ENCODE peak calls at places on chromosomes 7 and 10, in nine cellular contexts. C, N, V, E, Z, G, J, Q and H are unnamed samples.

GRCh38 chr7:29194206-29194593 is 375 bp upstream of the CHN2 start:
- DNase-seq in C (peak; percentile 72), N (no peak), V (peak; percentile 10), E (peak; percentile 80), Z (no peak), G (peak; percentile 23), J (peak; percentile 22), Q (no peak), H (peak; percentile 56)

GRCh38 chr10:89371987-89372386 is 5.9 kb upstream of the IFIT1B start:
- DNase-seq in C (no peak), N (no peak), V (no peak), E (no peak), Z (no peak), G (no peak), J (no peak), Q (no peak), H (no peak)

GRCh38 chr7:46205478-46205877 is 284.4 kb upstream of the IGFBP3 start:
- DNase-seq in C (no peak), N (no peak), V (no peak), E (no peak), Z (peak; percentile 10), G (no peak), J (peak; percentile 25), Q (no peak), H (no peak)

GRCh38 chr7:19663816-19664531 is 44.9 kb downstream of the POLR1F start:
- DNase-seq in C (no peak), N (no peak), V (no peak), E (no peak), Z (peak; percentile 75), G (no peak), J (no peak), Q (no peak), H (no peak)

GRCh38 chr10:497898-498451 is 191.5 kb downstream of the DIP2C start:
- DNase-seq in C (no peak), N (no peak), V (no peak), E (peak; percentile 34), Z (no peak), G (no peak), J (no peak), Q (no peak), H (no peak)

GRCh38 chr7:24406053-24406561 is 122.1 kb downstream of the NPY start:
- DNase-seq in C (no peak), N (no peak), V (no peak), E (no peak), Z (no peak), G (no peak), J (no peak), Q (no peak), H (no peak)

GRCh38 chr10:129417882-129418281 is 49.2 kb upstream of the MGMT start:
- DNase-seq in C (no peak), N (no peak), V (peak; percentile 20), E (no peak), Z (no peak), G (no peak), J (no peak), Q (peak; percentile 34), H (no peak)

GRCh38 chr10:117539903-117540639 is 2.5 kb upstream of the EMX2 start:
- DNase-seq in C (peak; percentile 69), N (no peak), V (peak; percentile 46), E (no peak), Z (no peak), G (no peak), J (no peak), Q (no peak), H (no peak)

GRCh38 chr10:78575400-78575799 is 493.4 kb upstream of the ZMIZ1 start:
- DNase-seq in C (no peak), N (no peak), V (no peak), E (no peak), Z (no peak), G (no peak), J (no peak), Q (no peak), H (no peak)

GRCh38 chr7:50475340-50475739 is 25.2 kb upstream of the FIGNL1 start:
- DNase-seq in C (no peak), N (no peak), V (no peak), E (no peak), Z (no peak), G (no peak), J (no peak), Q (peak; percentile 79), H (no peak)

GRCh38 chr10:80700252-80700651 is 162.6 kb downstream of the SH2D4B start:
- DNase-seq in C (no peak), N (no peak), V (no peak), E (no peak), Z (no peak), G (no peak), J (no peak), Q (no peak), H (no peak)

GRCh38 chr7:79528421-79528820 is 75.0 kb upstream of the MAGI2 start:
- DNase-seq in C (no peak), N (no peak), V (no peak), E (no peak), Z (peak; percentile 53), G (no peak), J (no peak), Q (no peak), H (no peak)

GRCh38 chr10:938954-939678 is 7.6 kb upstream of the LARP4B start:
- DNase-seq in C (no peak), N (no peak), V (peak; percentile 23), E (no peak), Z (no peak), G (no peak), J (no peak), Q (no peak), H (no peak)

GRCh38 chr7:107593025-107593410 is 13.0 kb downstream of the BCAP29 start:
- DNase-seq in C (no peak), N (no peak), V (peak; percentile 25), E (no peak), Z (no peak), G (no peak), J (no peak), Q (no peak), H (no peak)

GRCh38 chr10:48604408-48605263 is at the start of gene ARHGAP22:
- DNase-seq in C (peak; percentile 62), N (peak; percentile 65), V (peak; percentile 86), E (peak; percentile 91), Z (peak; percentile 63), G (peak; percentile 30), J (peak; percentile 29), Q (peak; percentile 91), H (no peak)

GRCh38 chr7:116736927-116737715 is 65.1 kb downstream of the MET start:
- DNase-seq in C (no peak), N (no peak), V (peak; percentile 13), E (no peak), Z (no peak), G (no peak), J (no peak), Q (no peak), H (no peak)

DNA sequence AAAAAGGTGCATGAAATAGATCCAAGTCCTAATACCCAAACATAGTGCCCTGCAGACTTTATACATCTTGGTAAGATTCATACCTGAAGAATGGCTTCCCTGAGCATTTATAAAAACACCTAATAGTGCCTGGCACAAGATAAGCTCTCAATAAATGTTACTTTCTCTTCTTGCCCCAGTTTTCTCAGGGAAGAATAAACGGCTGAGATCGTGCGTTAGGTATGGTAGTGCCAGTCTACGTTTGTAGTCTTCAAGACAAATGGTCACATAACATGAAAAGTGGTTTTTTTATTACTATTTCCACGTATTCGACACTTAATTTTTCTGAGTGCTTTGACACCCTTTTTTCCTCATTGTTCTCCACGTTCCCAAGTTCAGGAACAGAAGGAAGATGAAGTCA is 14.4 kb downstream of the INSIG1 start:
- DNase-seq in C (no peak), N (no peak), V (no peak), E (no peak), Z (no peak), G (no peak), J (no peak), Q (no peak), H (no peak)
- H3K36me3 ChIP-seq in C (peaks cover 10% of the 10 kb centered on the region), N (peaks cover 40% of the 10 kb centered on the region), V (peaks cover 13% of the 10 kb centered on the region), E (peaks cover 3% of the 10 kb centered on the region), Z (peaks cover 30% of the 10 kb centered on the region), G (no peaks in the 10 kb centered on the region), J (peaks cover 25% of the 10 kb centered on the region), Q (peaks cover 4% of the 10 kb centered on the region), H (peaks cover 28% of the 10 kb centered on the region)

GRCh38 chr10:109187677-109188076 is 735.6 kb downstream of the XPNPEP1 start:
- DNase-seq in C (no peak), N (no peak), V (no peak), E (no peak), Z (no peak), G (no peak), J (no peak), Q (no peak), H (no peak)

GRCh38 chr10:109191823-109192222 is 731.5 kb downstream of the XPNPEP1 start:
- DNase-seq in C (no peak), N (no peak), V (no peak), E (no peak), Z (no peak), G (no peak), J (no peak), Q (no peak), H (no peak)

GRCh38 chr10:109191341-109191740 is 732.0 kb downstream of the XPNPEP1 start:
- DNase-seq in C (no peak), N (no peak), V (no peak), E (no peak), Z (no peak), G (no peak), J (no peak), Q (no peak), H (no peak)
- H3K9me3 ChIP-seq in C (no peaks in the 10 kb centered on the region), N (no peaks in the 10 kb centered on the region), V (no peaks in the 10 kb centered on the region), E (peaks cover 13% of the 10 kb centered on the region), Z (peaks cover 6% of the 10 kb centered on the region), G (no peaks in the 10 kb centered on the region), J (no peaks in the 10 kb centered on the region), Q (peaks cover 8% of the 10 kb centered on the region), H (no peaks in the 10 kb centered on the region)

DNA sequence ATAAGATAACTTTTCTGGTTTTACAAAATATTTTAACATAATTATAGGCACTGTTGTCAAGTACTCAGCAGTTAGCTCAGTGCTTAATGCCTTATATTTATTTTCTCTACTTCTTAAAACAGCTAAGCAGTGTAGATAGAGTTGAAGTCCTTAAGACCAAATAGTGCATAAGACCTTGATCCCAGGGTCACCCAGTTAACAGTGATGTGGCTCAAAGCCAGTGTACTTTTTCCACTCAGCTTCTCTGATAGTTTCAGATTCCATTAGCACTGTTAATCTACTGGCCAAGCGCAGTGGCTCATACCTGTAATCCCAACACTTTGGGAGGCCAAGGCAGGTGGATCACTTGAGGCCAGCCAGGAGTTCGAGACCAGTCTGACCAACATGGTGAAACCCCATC is 60.8 kb upstream of the BAMBI start:
- DNase-seq in C (no peak), N (no peak), V (no peak), E (no peak), Z (no peak), G (no peak), J (no peak), Q (no peak), H (no peak)
- H3K36me3 ChIP-seq in C (peaks cover 66% of the 10 kb centered on the region), N (peaks cover 88% of the 10 kb centered on the region), V (peaks cover 94% of the 10 kb centered on the region), E (peaks cover 6% of the 10 kb centered on the region), Z (peaks cover 44% of the 10 kb centered on the region), G (no peaks in the 10 kb centered on the region), J (peaks cover 81% of the 10 kb centered on the region), Q (peaks cover 42% of the 10 kb centered on the region), H (peaks cover 47% of the 10 kb centered on the region)

GRCh38 chr10:130707389-130707979 is 571.3 kb downstream of the GLRX3 start:
- DNase-seq in C (peak; percentile 11), N (no peak), V (no peak), E (no peak), Z (no peak), G (no peak), J (no peak), Q (no peak), H (no peak)
- H3K9me3 ChIP-seq in C (no peaks in the 10 kb centered on the region), N (no peaks in the 10 kb centered on the region), V (no peaks in the 10 kb centered on the region), E (no peaks in the 10 kb centered on the region), Z (no peaks in the 10 kb centered on the region), G (no peaks in the 10 kb centered on the region), J (no peaks in the 10 kb centered on the region), Q (no peaks in the 10 kb centered on the region), H (no peaks in the 10 kb centered on the region)